ENCODE peak calls at places on chromosomes 5 and 9, in ten cellular contexts. Q is tibial artery; V is PC-3; J is heart left ventricle; S is CD8-positive, alpha-beta memory T cell; D is GM23248; P is right lobe of liver; W is CD8-positive, alpha-beta T cell; E is SJSA1; Z is stomach. T is an unnamed sample. For H3K36me3, the result is how much of the 10 kb centered on the place peaks cover.

GRCh38 chr5:34804913-34805312 is 34.1 kb upstream of the TTC23L start:
- DNase-seq in D (no peak), V (no peak), Q (no peak), P (no peak), E (no peak), W (no peak), Z (no peak), J (no peak), S (no peak), T (no peak)

GRCh38 chr5:30401479-30402058 is 791.9 kb upstream of the CDH6 start:
- DNase-seq in J (no peak), Z (peak), V (peak), D (peak), S (no peak), Q (peak), P (peak), E (no peak), W (no peak), T (peak)

GRCh38 chr5:129905467-129906176 is 1.4 kb downstream of the CHSY3 start:
- DNase-seq in J (no peak), E (no peak), Q (peak), V (no peak), P (peak), S (no peak), Z (no peak), D (peak), W (no peak), T (no peak)

GRCh38 chr5:72234265-72234700 is 85.8 kb downstream of the MRPS27 start:
- DNase-seq in S (peak), V (peak), Q (no peak), Z (no peak), P (no peak), D (peak), J (no peak), W (no peak), E (no peak), T (peak)

GRCh38 chr9:93699650-93700049 is 123.3 kb downstream of the PHF2 start:
- DNase-seq in J (no peak), Z (no peak), W (no peak), Q (no peak), P (no peak), E (no peak), D (no peak), S (no peak), V (no peak), T (no peak)

GRCh38 chr5:168782172-168782571 is 203.0 kb upstream of the PANK3 start:
- DNase-seq in S (no peak), Q (no peak), W (no peak), Z (no peak), D (no peak), E (no peak), J (no peak), V (no peak), P (no peak), T (no peak)

GRCh38 chr5:112002368-112002767 is 245.4 kb upstream of the NREP start:
- DNase-seq in V (no peak), J (no peak), D (peak), Z (no peak), S (no peak), P (no peak), W (no peak), Q (no peak), E (no peak), T (peak)

GRCh38 chr5:157541452-157542118 is 34.0 kb downstream of the ADAM19 start:
- DNase-seq in W (no peak), E (no peak), S (no peak), D (peak), J (no peak), Z (no peak), V (no peak), Q (no peak), P (no peak), T (no peak)

GRCh38 chr5:36177715-36178556 is 26.0 kb downstream of the SKP2 start:
- DNase-seq in D (peak), W (no peak), Z (no peak), E (no peak), J (no peak), V (peak), S (no peak), Q (no peak), P (no peak), T (peak)

GRCh38 chr5:157864067-157864466 is 5.1 kb upstream of the CLINT1 start:
- DNase-seq in D (no peak), W (peak), Z (no peak), S (no peak), E (no peak), V (no peak), Q (no peak), P (no peak), J (no peak), T (no peak)

GRCh38 chr5:74275204-74275992 is 365.1 kb downstream of the ENC1 start:
- DNase-seq in V (no peak), Q (no peak), S (no peak), P (no peak), Z (no peak), J (no peak), E (peak), D (peak), W (no peak), T (no peak)

GRCh38 chr9:137547687-137548543 is 2.3 kb downstream of the PNPLA7 start:
- DNase-seq in Q (no peak), S (no peak), Z (peak), D (peak), P (no peak), W (no peak), E (no peak), J (no peak), V (no peak), T (no peak)

GRCh38 chr5:142197098-142197497 is 88.5 kb downstream of the NDFIP1 start:
- DNase-seq in P (no peak), W (no peak), J (no peak), V (no peak), Q (no peak), E (no peak), Z (no peak), S (no peak), D (no peak), T (no peak)

GRCh38 chr9:911003-911402 is 65.5 kb upstream of the DMRT3 start:
- DNase-seq in Q (no peak), P (no peak), W (no peak), V (no peak), D (no peak), J (no peak), Z (no peak), S (no peak), E (no peak), T (no peak)

GRCh38 chr9:116331241-116331640 is 177.7 kb downstream of the PAPPA start:
- DNase-seq in V (no peak), P (no peak), S (no peak), Q (no peak), J (no peak), Z (no peak), E (no peak), W (no peak), D (no peak), T (no peak)

GRCh38 chr5:151611127-151611775 is 20.1 kb upstream of the FAT2 start:
- DNase-seq in E (no peak), S (no peak), D (no peak), P (no peak), Z (no peak), J (no peak), Q (no peak), V (peak), W (no peak), T (no peak)

GRCh38 chr9:79236466-79236865 is 335.3 kb upstream of the TLE4 start:
- DNase-seq in V (peak), D (peak), E (no peak), Q (no peak), S (no peak), Z (no peak), P (no peak), W (no peak), J (no peak), T (no peak)

GRCh38 chr5:158135682-158136176 is 276.8 kb upstream of the CLINT1 start:
- DNase-seq in Q (peak), J (no peak), W (no peak), S (no peak), D (no peak), P (no peak), E (no peak), Z (no peak), V (no peak), T (no peak)

GRCh38 chr5:166111021-166111420 is 2180.4 kb upstream of the WWC1 start:
- DNase-seq in Q (no peak), E (no peak), W (no peak), D (no peak), Z (no peak), S (no peak), P (no peak), V (no peak), J (no peak), T (no peak)
- H3K27ac ChIP-seq in Q (no peak), E (no peak), W (no peak), D (no peak), Z (no peak), S (no peak), P (no peak), V (no peak), J (no peak), T (no peak)

GRCh38 chr5:95733100-95733499 is 2.0 kb downstream of the RHOBTB3 start:
- DNase-seq in D (peak), S (no peak), Z (no peak), J (no peak), P (no peak), V (no peak), Q (no peak), E (no peak), W (no peak), T (no peak)
- H3K4me3 ChIP-seq in D (peak), S (no peak), Z (peak), J (peak), P (no peak), V (peak), Q (peak), E (peak), W (no peak), T (peak)

DNA sequence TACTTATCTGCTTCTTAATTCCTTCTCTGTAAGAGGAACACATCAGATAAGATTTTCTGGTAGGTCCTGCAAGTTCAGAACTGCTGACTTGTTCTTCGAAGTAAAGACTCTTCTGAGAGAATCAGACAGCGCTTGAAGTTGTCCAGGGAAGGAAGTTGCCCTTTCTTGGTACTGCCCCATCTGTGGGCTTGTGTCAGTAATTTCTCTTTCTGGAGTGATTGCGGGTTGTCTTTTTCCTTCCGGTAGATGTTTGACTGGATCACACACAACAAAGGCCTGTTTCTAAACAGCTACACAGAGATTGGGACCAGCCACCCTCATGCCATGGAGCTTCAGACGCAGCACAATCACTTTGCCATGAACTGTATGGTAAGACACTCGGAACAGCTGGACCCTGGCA is 149.6 kb downstream of the TRIO start:
- DNase-seq in D (no peak), Q (no peak), E (no peak), P (no peak), V (no peak), S (no peak), W (no peak), Z (no peak), J (no peak), T (no peak)
- H3K36me3 ChIP-seq in D (half or more), Q (under half), E (half or more), P (under half), V (half or more), S (under half), W (under half), Z (under half), J (under half), T (half or more)

GRCh38 chr9:127735530-127736176 is 559 bp upstream of the TOR2A start:
- DNase-seq in V (no peak), J (no peak), Q (no peak), Z (no peak), W (no peak), D (no peak), E (no peak), S (no peak), P (no peak), T (no peak)
- H3K27ac ChIP-seq in V (no peak), J (peak), Q (peak), Z (peak), W (peak), D (peak), E (peak), S (peak), P (no peak), T (peak)

GRCh38 chr5:109690456-109691247 is 925 bp downstream of the MAN2A1 start:
- DNase-seq in E (peak), V (peak), D (peak), W (peak), Q (peak), J (peak), S (peak), Z (peak), P (peak), T (peak)

GRCh38 chr5:109691248-109691574 is 1.5 kb downstream of the MAN2A1 start:
- DNase-seq in S (no peak), Z (no peak), E (no peak), J (no peak), Q (no peak), W (peak), P (no peak), D (no peak), V (no peak), T (no peak)

GRCh38 chr5:109692852-109693251 is 3.1 kb downstream of the MAN2A1 start:
- DNase-seq in P (no peak), V (no peak), W (no peak), Q (no peak), J (no peak), Z (no peak), E (no peak), S (no peak), D (no peak), T (no peak)

GRCh38 chr5:109693535-109694152 is 3.9 kb downstream of the MAN2A1 start:
- DNase-seq in Z (no peak), Q (no peak), W (no peak), S (no peak), E (no peak), D (peak), V (peak), P (no peak), J (no peak), T (no peak)

GRCh38 chr5:109692011-109692410 is 2.3 kb downstream of the MAN2A1 start:
- DNase-seq in S (no peak), W (no peak), Q (no peak), Z (no peak), E (no peak), D (peak), P (no peak), V (peak), J (no peak), T (peak)
- H3K4me3 ChIP-seq in S (peak), W (peak), Q (peak), Z (peak), E (peak), D (peak), P (peak), V (peak), J (no peak), T (peak)

GRCh38 chr5:75380099-75380498 is 43.1 kb downstream of the HMGCR start:
- DNase-seq in D (no peak), P (no peak), V (no peak), Z (no peak), W (no peak), S (no peak), E (no peak), J (no peak), Q (no peak), T (no peak)

GRCh38 chr5:75384218-75384617 is 47.2 kb downstream of the HMGCR start:
- DNase-seq in W (no peak), P (no peak), J (no peak), D (no peak), S (no peak), Z (no peak), Q (no peak), E (no peak), V (peak), T (no peak)

DNA sequence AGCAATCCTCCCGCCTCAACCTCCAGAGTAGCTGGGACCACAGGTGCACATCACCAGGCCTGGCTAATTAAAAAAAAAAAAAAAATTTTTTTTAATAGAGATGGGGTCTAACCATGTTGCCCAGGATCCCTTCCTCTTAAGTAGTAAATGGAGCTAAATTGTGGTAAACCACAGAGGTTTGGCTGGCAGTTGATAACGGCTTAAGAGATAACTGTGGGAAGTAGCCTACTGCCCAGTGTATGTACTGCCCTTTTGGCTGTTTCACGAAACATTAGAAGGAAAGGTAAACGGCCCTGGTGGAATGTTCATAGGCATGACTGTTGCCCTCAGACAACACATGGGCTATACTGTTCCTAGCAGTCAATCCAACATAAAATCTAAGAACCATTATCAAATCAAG is 44.4 kb downstream of the HMGCR start:
- DNase-seq in P (no peak), W (no peak), Z (no peak), S (no peak), Q (no peak), V (no peak), E (no peak), J (no peak), D (no peak), T (no peak)
- H3K36me3 ChIP-seq in P (half or more), W (under half), Z (under half), S (under half), Q (half or more), V (under half), E (half or more), J (half or more), D (under half), T (under half)

GRCh38 chr9:124497441-124497840 is 9.8 kb downstream of the NR5A1 start:
- DNase-seq in S (no peak), J (no peak), D (no peak), Q (no peak), Z (no peak), P (no peak), E (no peak), W (no peak), V (no peak), T (no peak)

GRCh38 chr9:124493794-124494479 is 13.3 kb downstream of the NR5A1 start:
- DNase-seq in Q (no peak), Z (no peak), W (no peak), P (no peak), J (no peak), V (no peak), S (no peak), D (no peak), E (no peak), T (no peak)

GRCh38 chr9:124496075-124496893 is 10.9 kb downstream of the NR5A1 start:
- DNase-seq in D (no peak), J (no peak), S (no peak), P (no peak), V (no peak), W (no peak), E (no peak), Q (no peak), Z (no peak), T (no peak)

GRCh38 chr9:124493218-124493617 is 14.0 kb downstream of the NR5A1 start:
- DNase-seq in D (no peak), P (no peak), S (no peak), V (no peak), E (no peak), W (no peak), Q (no peak), Z (no peak), J (no peak), T (no peak)

GRCh38 chr9:124495105-124496074 is 11.8 kb downstream of the NR5A1 start:
- DNase-seq in Q (no peak), V (no peak), D (no peak), W (no peak), J (no peak), S (no peak), P (no peak), E (no peak), Z (no peak), T (no peak)
- H3K27ac ChIP-seq in Q (no peak), V (no peak), D (no peak), W (no peak), J (no peak), S (no peak), P (no peak), E (no peak), Z (no peak), T (no peak)

GRCh38 chr9:81498576-81498975 is 190.8 kb downstream of the TLE1 start:
- DNase-seq in V (no peak), Z (no peak), P (no peak), W (no peak), S (no peak), E (no peak), J (no peak), D (no peak), Q (no peak), T (no peak)
- H3K4me3 ChIP-seq in V (no peak), Z (no peak), P (no peak), W (no peak), S (no peak), E (no peak), J (no peak), D (peak), Q (no peak), T (no peak)